ENCODE peak calls at places on chromosomes 7 and 10, in seven cellular contexts. X is cardiac fibroblast, V is mucosa of descending colon, B is cardiac muscle cell, N is transverse colon, Y is fibroblast of pulmonary artery, S is PC-3. F is an unnamed sample.
A peak's percentile ranks its signal among the peaks of the same experiment; 100 is the strongest.

GRCh38 chr7:95589031-95589430 is 7.3 kb downstream of the PDK4 start:
- DNase-seq in V (no peak), Y (no peak), X (no peak), B (no peak), S (no peak), N (no peak), F (no peak)

GRCh38 chr10:59606551-59606961 is 103.1 kb downstream of the SLC16A9 start:
- DNase-seq in B (no peak), S (peak; percentile 63), X (peak; percentile 59), V (no peak), N (no peak), Y (peak; percentile 45), F (peak; percentile 67)

GRCh38 chr10:78944658-78945333 is 124.0 kb upstream of the ZMIZ1 start:
- DNase-seq in N (peak; percentile 56), B (peak; percentile 52), Y (peak; percentile 96), V (no peak), X (peak; percentile 97), S (peak; percentile 77), F (peak; percentile 40)

GRCh38 chr10:117903854-117904253 is 142.9 kb downstream of the RAB11FIP2 start:
- DNase-seq in V (no peak), B (no peak), Y (no peak), N (no peak), X (no peak), S (no peak), F (no peak)

GRCh38 chr7:39085590-39086049 is 107.9 kb downstream of the POU6F2 start:
- DNase-seq in X (peak; percentile 1), Y (no peak), V (no peak), B (peak; percentile 67), S (no peak), N (no peak), F (peak; percentile 19)

GRCh38 chr10:124696446-124697392 is 47.5 kb downstream of the FAM53B start:
- DNase-seq in X (no peak), B (no peak), Y (no peak), S (no peak), V (no peak), N (no peak), F (no peak)

GRCh38 chr7:105057472-105057871 is 43.5 kb downstream of the KMT2E start:
- DNase-seq in Y (no peak), X (no peak), V (no peak), S (no peak), B (no peak), N (no peak), F (no peak)

GRCh38 chr10:69958232-69958902 is 94.3 kb upstream of the MACROH2A2 start:
- DNase-seq in Y (peak; percentile 69), X (peak; percentile 72), N (no peak), B (peak; percentile 52), S (peak; percentile 88), V (no peak), F (peak; percentile 73)

GRCh38 chr7:8590791-8591190 is 157.4 kb downstream of the NXPH1 start:
- DNase-seq in X (no peak), N (no peak), B (no peak), V (no peak), S (no peak), Y (no peak), F (no peak)

GRCh38 chr10:43402880-43403452 is 6.0 kb downstream of the HNRNPF start:
- DNase-seq in N (peak; percentile 51), B (no peak), Y (no peak), S (no peak), X (no peak), V (no peak), F (no peak)
- H3K4me3 ChIP-seq in N (no peak overlapping the region), B (no peak overlapping the region), Y (no peak overlapping the region), S (peak overlapping the region; percentile 98), X (no peak overlapping the region), V (no peak overlapping the region), F (no peak overlapping the region)

DNA sequence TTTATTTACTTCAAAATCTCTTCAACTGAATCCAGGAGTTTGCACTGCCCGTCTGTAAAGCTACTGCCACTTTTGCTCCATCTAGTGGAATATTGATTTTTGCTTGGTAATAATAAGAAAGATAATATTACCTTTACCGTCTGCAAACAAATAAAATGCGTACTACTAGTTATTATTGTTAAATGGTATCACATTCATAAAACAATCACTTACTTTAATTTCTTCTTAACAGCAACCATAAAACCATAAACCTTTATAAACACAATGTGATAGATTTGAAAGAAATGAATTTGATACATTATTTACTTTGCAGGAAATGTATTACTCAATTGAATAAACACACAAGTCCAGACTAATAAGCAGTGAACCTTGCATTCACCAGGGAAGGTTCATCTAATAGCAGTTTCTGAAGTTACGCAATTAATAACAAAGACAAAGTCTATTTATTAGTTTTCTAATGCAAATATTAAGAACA is 6.4 kb downstream of the AGMO start:
- DNase-seq in Y (peak; percentile 43), N (no peak), X (peak; percentile 34), B (no peak), V (no peak), S (peak; percentile 27), F (peak; percentile 81)
- TF ChIP-seq CTCF in Y (peak; percentile 29), N (peak; percentile 16), X (peak; percentile 24), B (peak; percentile 18), V (no peak), S (peak; percentile 49), F (peak; percentile 28)

DNA sequence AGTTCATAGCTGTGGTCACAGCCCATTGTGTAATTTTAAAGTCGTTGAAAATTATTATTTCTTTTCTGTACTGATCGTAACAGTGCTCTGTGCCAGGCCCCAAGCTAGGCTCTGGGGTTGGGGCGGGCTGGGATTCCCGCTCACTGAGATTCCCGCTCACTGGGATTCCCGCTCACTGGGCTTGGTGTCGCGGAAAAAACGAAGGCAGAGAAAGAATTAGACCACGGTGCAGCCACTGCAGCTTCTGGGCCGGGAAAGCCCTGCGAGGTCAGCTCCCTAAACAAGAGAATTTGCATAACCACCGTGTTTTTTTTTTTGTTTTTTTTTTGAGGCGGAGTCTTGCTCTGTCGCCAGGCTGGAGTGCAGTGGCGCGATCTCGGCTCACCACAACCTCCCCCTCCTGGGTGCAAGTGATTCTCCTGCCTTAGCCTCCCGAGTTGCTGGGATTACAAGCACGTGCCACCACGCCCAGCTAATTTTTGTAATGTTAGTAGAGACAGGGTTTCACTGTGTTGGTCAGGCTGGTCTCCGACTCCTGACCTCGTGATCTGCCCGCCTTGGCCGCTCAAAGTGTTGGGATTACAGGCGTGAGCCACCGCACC is 31.2 kb downstream of the FOXK1 start:
- DNase-seq in V (no peak), Y (peak; percentile 25), X (peak; percentile 31), B (no peak), N (peak; percentile 32), S (no peak), F (no peak)
- H3K4me3 ChIP-seq in V (no peak overlapping the region), Y (no peak overlapping the region), X (no peak overlapping the region), B (no peak overlapping the region), N (no peak overlapping the region), S (no peak overlapping the region), F (no peak overlapping the region)

DNA sequence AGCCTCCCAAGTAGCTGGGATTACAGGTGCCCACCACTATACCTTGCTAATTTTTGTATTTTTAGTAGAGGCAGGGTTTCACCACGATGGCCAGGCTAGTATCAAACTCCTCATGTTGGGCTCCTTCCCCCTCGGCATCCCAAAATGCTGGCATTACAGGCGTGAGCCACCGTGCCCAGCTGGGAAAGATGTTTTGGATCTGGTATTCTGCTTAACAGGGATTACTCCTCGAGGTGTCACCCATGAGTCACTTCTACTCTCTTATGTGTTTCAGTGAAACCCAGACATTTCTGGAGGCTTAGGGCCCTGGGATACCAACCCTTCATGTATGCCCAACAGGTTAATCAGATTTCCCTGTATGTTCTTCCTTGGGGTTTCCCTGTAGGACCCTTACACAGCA is 11.8 kb upstream of the OPN4 start:
- DNase-seq in N (no peak), X (no peak), Y (no peak), V (no peak), S (peak; percentile 60), B (no peak), F (peak; percentile 81)
- TF ChIP-seq CTCF in N (no peak), X (no peak), Y (no peak), V (no peak), S (peak; percentile 18), B (no peak), F (no peak)

GRCh38 chr10:122045212-122045611 is 56.2 kb downstream of the TACC2 start:
- DNase-seq in V (no peak), N (no peak), S (no peak), Y (no peak), X (no peak), B (no peak), F (no peak)
- H3K4me3 ChIP-seq in V (no peak overlapping the region), N (no peak overlapping the region), S (no peak overlapping the region), Y (no peak overlapping the region), X (no peak overlapping the region), B (no peak overlapping the region), F (no peak overlapping the region)

DNA sequence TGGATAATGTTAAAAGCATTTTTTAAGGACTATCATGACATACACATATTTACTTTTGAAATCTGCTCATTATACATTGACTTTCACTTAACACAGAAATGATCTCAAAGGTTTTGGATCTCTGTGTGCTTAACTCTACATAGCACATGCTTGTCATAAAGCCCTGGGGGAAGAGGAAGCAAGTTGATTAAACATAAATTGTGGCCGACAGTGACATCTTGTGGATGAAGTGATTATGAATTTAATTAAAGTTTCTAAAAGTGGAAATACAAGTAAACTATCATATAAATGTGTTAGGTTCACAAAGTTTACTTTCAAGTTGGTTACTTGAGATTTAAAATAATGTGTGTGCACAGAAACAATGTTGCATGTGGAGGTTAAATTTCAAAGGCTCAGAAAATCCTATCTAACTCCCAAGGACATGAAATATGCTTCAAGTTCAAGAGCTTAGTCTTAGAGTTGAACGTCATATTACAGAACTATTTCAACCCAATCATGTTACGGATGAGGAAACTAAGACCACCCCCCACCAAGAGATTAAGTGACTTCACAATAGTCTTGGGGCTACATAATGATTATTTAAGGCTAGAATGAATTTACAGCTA is 1247.8 kb downstream of the GATA3 start:
- DNase-seq in Y (peak; percentile 66), N (no peak), X (peak; percentile 62), V (no peak), S (peak; percentile 63), B (peak; percentile 66), F (peak; percentile 79)
- TF ChIP-seq CTCF in Y (peak; percentile 37), N (peak; percentile 51), X (no peak), V (no peak), S (peak; percentile 51), B (no peak), F (peak; percentile 18)

GRCh38 chr7:94400643-94401042 is 5.9 kb downstream of the COL1A2 start:
- DNase-seq in N (no peak), V (no peak), S (peak; percentile 51), B (no peak), X (peak; percentile 33), Y (peak; percentile 13), F (peak; percentile 64)
- H3K4me3 ChIP-seq in N (no peak overlapping the region), V (no peak overlapping the region), S (no peak overlapping the region), B (no peak overlapping the region), X (peak overlapping the region; percentile 76), Y (peak overlapping the region; percentile 96), F (no peak overlapping the region)

GRCh38 chr10:95792874-95793285 is 36.9 kb downstream of the ENTPD1 start:
- DNase-seq in V (no peak), X (peak; percentile 93), Y (peak; percentile 98), S (no peak), B (no peak), N (no peak), F (no peak)

GRCh38 chr10:95795602-95796001 is 39.6 kb downstream of the ENTPD1 start:
- DNase-seq in S (peak; percentile 46), X (no peak), Y (no peak), V (no peak), N (no peak), B (no peak), F (peak; percentile 5)

GRCh38 chr10:95793401-95794045 is 37.6 kb downstream of the ENTPD1 start:
- DNase-seq in S (no peak), N (peak; percentile 47), X (no peak), B (no peak), Y (no peak), V (no peak), F (no peak)

GRCh38 chr10:95792211-95792780 is 36.3 kb downstream of the ENTPD1 start:
- DNase-seq in S (no peak), N (no peak), Y (peak; percentile 14), B (no peak), X (no peak), V (no peak), F (no peak)

GRCh38 chr10:95794195-95794594 is 38.2 kb downstream of the ENTPD1 start:
- DNase-seq in B (no peak), N (no peak), Y (no peak), S (no peak), V (no peak), X (no peak), F (no peak)
- TF ChIP-seq CTCF in B (no peak), N (no peak), Y (no peak), S (no peak), V (no peak), X (no peak), F (no peak)